ENCODE peak calls at places on chromosome 17, in seven cellular contexts. H is kidney, X is left ventricle myocardium inferior, R is OCI-LY7, Z is thoracic aorta, M is stomach, C is HCT116. P is an unnamed sample.

GRCh38 chr17:4806770-4807533 is at the start of gene PLD2:
- DNase-seq in H (peak; percentile 95), X (peak; percentile 90), R (peak; percentile 91), Z (no peak), M (peak; percentile 91), C (peak; percentile 42), P (peak; percentile 76)

GRCh38 chr17:39240631-39241030 is 14.9 kb upstream of the STAC2 start:
- DNase-seq in H (no peak), X (no peak), R (no peak), Z (no peak), M (no peak), C (no peak), P (no peak)

GRCh38 chr17:77184474-77184873 is 43.7 kb downstream of the SEC14L1 start:
- DNase-seq in H (no peak), X (no peak), R (no peak), Z (no peak), M (no peak), C (no peak), P (no peak)

GRCh38 chr17:12680407-12680897 is 14.8 kb downstream of the MYOCD start:
- DNase-seq in H (no peak), X (no peak), R (no peak), Z (no peak), M (no peak), C (no peak), P (no peak)

GRCh38 chr17:32998893-32999240 is 7.2 kb downstream of the SPACA3 start:
- DNase-seq in H (no peak), X (no peak), R (no peak), Z (no peak), M (no peak), C (peak; percentile 27), P (no peak)

GRCh38 chr17:61371179-61371578 is 28.5 kb upstream of the TBX2 start:
- DNase-seq in H (no peak), X (no peak), R (no peak), Z (no peak), M (no peak), C (no peak), P (no peak)

GRCh38 chr17:6639014-6639650 is 1.4 kb downstream of the KIAA0753 start:
- DNase-seq in H (no peak), X (no peak), R (no peak), Z (no peak), M (no peak), C (no peak), P (no peak)

GRCh38 chr17:77303620-77304019 is 162.9 kb downstream of the SEC14L1 start:
- DNase-seq in H (no peak), X (no peak), R (no peak), Z (no peak), M (no peak), C (no peak), P (no peak)

GRCh38 chr17:73309727-73310555 is 1.9 kb downstream of the CDC42EP4 start:
- DNase-seq in H (no peak), X (no peak), R (no peak), Z (no peak), M (peak; percentile 78), C (no peak), P (no peak)

DNA sequence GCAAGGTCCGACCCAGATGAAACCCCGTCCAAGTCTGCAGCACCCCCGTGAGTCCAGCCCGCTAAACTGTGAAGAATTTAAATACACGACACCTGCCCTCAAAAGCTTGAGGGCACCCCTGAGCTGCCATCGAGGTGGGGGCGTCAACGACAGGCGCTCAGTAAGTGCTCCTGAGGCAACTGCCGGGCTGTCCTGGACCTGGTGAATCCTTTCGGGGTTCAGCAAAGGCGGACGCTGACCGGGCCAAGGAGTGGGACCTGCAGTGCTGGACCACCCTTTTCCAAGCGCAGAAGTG is 512 bp upstream of the ENDOV start:
- DNase-seq in H (no peak), X (no peak), R (peak; percentile 30), Z (no peak), M (no peak), C (no peak), P (no peak)
- TF ChIP-seq CTCF in H (no peak), X (no peak), R (peak; percentile 0), Z (no peak), M (no peak), C (no peak), P (no peak)

GRCh38 chr17:27895940-27896535 is 2.9 kb upstream of the LYRM9 start:
- DNase-seq in H (no peak), X (no peak), R (no peak), Z (no peak), M (no peak), C (no peak), P (no peak)
- H3K4me1 ChIP-seq in H (peaks cover 12% of the 10 kb centered on the region), X (peaks cover 20% of the 10 kb centered on the region), R (peaks cover 8% of the 10 kb centered on the region), Z (peaks cover 8% of the 10 kb centered on the region), M (peaks cover 21% of the 10 kb centered on the region), C (peaks cover 11% of the 10 kb centered on the region), P (no peaks in the 10 kb centered on the region)

DNA sequence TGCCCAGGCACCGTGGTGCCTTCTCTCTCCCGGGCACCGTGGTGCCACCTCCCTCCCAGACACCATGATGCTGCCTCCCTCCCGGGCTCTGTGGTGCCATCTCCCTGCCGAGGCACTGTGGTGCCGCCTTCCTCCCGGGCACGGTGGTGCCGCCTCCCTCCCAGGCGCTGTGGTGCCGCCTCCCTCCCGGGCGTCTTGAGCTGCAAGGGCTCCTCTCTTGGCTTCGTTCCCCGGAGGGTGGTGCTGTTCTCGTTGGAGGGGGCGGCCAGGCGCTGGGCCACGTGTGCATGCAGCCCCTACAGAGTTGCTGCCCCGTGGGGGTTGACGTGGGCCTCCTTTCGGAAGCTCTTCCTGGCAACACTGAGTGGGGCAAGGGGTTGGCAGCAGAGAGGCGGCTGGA is 8.2 kb downstream of the CENPX start:
- DNase-seq in H (no peak), X (no peak), R (no peak), Z (no peak), M (no peak), C (no peak), P (no peak)
- TF ChIP-seq CTCF in H (no peak), X (no peak), R (no peak), Z (no peak), M (no peak), C (no peak), P (no peak)

GRCh38 chr17:82244413-82245140 is 15.7 kb downstream of the SLC16A3 start:
- DNase-seq in H (peak; percentile 73), X (no peak), R (peak; percentile 29), Z (no peak), M (no peak), C (no peak), P (no peak)
- H3K4me1 ChIP-seq in H (peaks cover 34% of the 10 kb centered on the region), X (peaks cover 83% of the 10 kb centered on the region), R (no peaks in the 10 kb centered on the region), Z (peaks cover 55% of the 10 kb centered on the region), M (peaks cover 99% of the 10 kb centered on the region), C (peaks cover 63% of the 10 kb centered on the region), P (peaks cover 65% of the 10 kb centered on the region)

GRCh38 chr17:82492647-82493516 is 26.6 kb upstream of the FOXK2 start:
- DNase-seq in H (no peak), X (no peak), R (no peak), Z (no peak), M (no peak), C (no peak), P (no peak)
- TF ChIP-seq CTCF in H (no peak), X (no peak), R (no peak), Z (no peak), M (no peak), C (no peak), P (no peak)

P was measured in right atrium auricular region.